ENCODE peak calls at places on chromosomes 4 and X, in six cellular contexts. O is ovary; K is hippocampal formation; D is PC-9; A is effector CD4-positive, alpha-beta T cell; Z is activated CD4-positive, alpha-beta T cell treated with anti-CD3 and anti-CD28 coated beads for 48 hours. C is an unnamed sample.

GRCh38 chr4:100494166-100494565 is 23.7 kb downstream of the EMCN start:
- DNase-seq in O (no peak), K (no peak), D (no peak), A (no peak), Z (no peak), C (no peak)

GRCh38 chrX:129798888-129799287 is 19.1 kb downstream of the SASH3 start:
- DNase-seq in O (no peak), K (no peak), D (no peak), A (no peak), Z (peak), C (peak)

GRCh38 chr4:8427761-8428287 is 12.7 kb downstream of the ACOX3 start:
- DNase-seq in O (no peak), K (no peak), D (no peak), A (no peak), Z (peak), C (no peak)

GRCh38 chr4:65337371-65337770 is 332.9 kb downstream of the EPHA5 start:
- DNase-seq in O (no peak), K (no peak), D (no peak), A (no peak), Z (no peak), C (no peak)

GRCh38 chr4:105838082-105838481 is 57.2 kb upstream of the NPNT start:
- DNase-seq in O (no peak), K (no peak), D (no peak), A (no peak), Z (no peak), C (no peak)

GRCh38 chrX:15343075-15343476 is 7.8 kb upstream of the PIGA start:
- DNase-seq in O (no peak), K (no peak), D (peak), A (no peak), Z (no peak), C (no peak)

GRCh38 chr4:16496501-16496900 is 270.2 kb upstream of the TAPT1 start:
- DNase-seq in O (no peak), K (peak), D (no peak), A (no peak), Z (no peak), C (no peak)

GRCh38 chr4:101527186-101527585 is 179.9 kb upstream of the PPP3CA start:
- DNase-seq in O (no peak), K (no peak), D (no peak), A (peak), Z (peak), C (peak)

GRCh38 chr4:9924750-9925149 is 96.5 kb downstream of the SLC2A9 start:
- DNase-seq in O (no peak), K (no peak), D (peak), A (no peak), Z (no peak), C (no peak)

GRCh38 chr4:175092114-175092513 is 174.0 kb downstream of the ADAM29 start:
- DNase-seq in O (no peak), K (no peak), D (no peak), A (no peak), Z (no peak), C (no peak)

GRCh38 chr4:79653871-79654270 is 245.8 kb upstream of the GK2 start:
- DNase-seq in O (no peak), K (no peak), D (no peak), A (no peak), Z (no peak), C (no peak)

GRCh38 chrX:47196098-47196497 is 2.5 kb downstream of the UBA1 start:
- DNase-seq in O (no peak), K (no peak), D (no peak), A (no peak), Z (no peak), C (no peak)

GRCh38 chr4:5933996-5934831 is 41.3 kb upstream of the CRMP1 start:
- DNase-seq in O (no peak), K (no peak), D (no peak), A (no peak), Z (no peak), C (no peak)

GRCh38 chr4:105327222-105327621 is 146.6 kb downstream of the PPA2 start:
- DNase-seq in O (no peak), K (no peak), D (no peak), A (no peak), Z (peak), C (no peak)

GRCh38 chrX:110125435-110125834 is 122.5 kb downstream of the TMEM164 start:
- DNase-seq in O (no peak), K (no peak), D (no peak), A (no peak), Z (no peak), C (no peak)

GRCh38 chr4:69881173-69881773 is 21.3 kb upstream of the SULT1E1 start:
- DNase-seq in O (no peak), K (peak), D (no peak), A (peak), Z (peak), C (peak)

GRCh38 chr4:185538806-185539205 is 3.5 kb upstream of the PDLIM3 start:
- DNase-seq in O (no peak), K (no peak), D (no peak), A (no peak), Z (no peak), C (no peak)

GRCh38 chrX:152632445-152633097 is 5.1 kb upstream of the GABRQ start:
- DNase-seq in O (no peak), K (peak), D (peak), A (no peak), Z (peak), C (peak)

GRCh38 chr4:165991325-165992180 is 118.5 kb downstream of the TLL1 start:
- DNase-seq in O (no peak), K (no peak), D (no peak), A (no peak), Z (no peak), C (no peak)